ENCODE peak calls at places on chromosomes 12 and 14, in eight cellular contexts. A, C, J, B, V, X, U and H are unnamed samples.

GRCh38 chr12:33330940-33331339 is 108.7 kb downstream of the SYT10 start:
- DNase-seq in A (no peak), C (no peak), J (no peak), B (no peak), V (no peak), X (no peak), U (no peak), H (no peak)

GRCh38 chr12:123267991-123268843 is 3.4 kb downstream of the CDK2AP1 start:
- DNase-seq in A (peak), C (no peak), J (peak), B (no peak), V (peak), X (no peak), U (peak), H (no peak)

GRCh38 chr14:23438130-23438893 is 2.9 kb upstream of the MYH7 start:
- DNase-seq in A (peak), C (no peak), J (no peak), B (no peak), V (no peak), X (no peak), U (no peak), H (peak)

GRCh38 chr12:32944195-32944594 is 47.6 kb upstream of the PKP2 start:
- DNase-seq in A (no peak), C (no peak), J (no peak), B (no peak), V (no peak), X (no peak), U (no peak), H (no peak)

GRCh38 chr14:39442293-39442692 is 10.1 kb upstream of the FBXO33 start:
- DNase-seq in A (no peak), C (peak), J (no peak), B (no peak), V (no peak), X (no peak), U (peak), H (peak)

GRCh38 chr14:65444230-65444629 is 31.7 kb downstream of the FUT8 start:
- DNase-seq in A (no peak), C (no peak), J (no peak), B (peak), V (no peak), X (no peak), U (no peak), H (no peak)

GRCh38 chr12:3490848-3491382 is at the start of gene PRMT8:
- DNase-seq in A (no peak), C (no peak), J (no peak), B (no peak), V (no peak), X (no peak), U (no peak), H (no peak)

GRCh38 chr12:3304436-3305135 is 186.4 kb upstream of the PRMT8 start:
- DNase-seq in A (no peak), C (no peak), J (no peak), B (no peak), V (no peak), X (peak), U (no peak), H (no peak)

GRCh38 chr12:10143205-10143604 is 13.2 kb upstream of the CLEC7A start:
- DNase-seq in A (no peak), C (no peak), J (no peak), B (no peak), V (no peak), X (peak), U (no peak), H (no peak)

GRCh38 chr14:106679776-106680175 is 1153.4 kb downstream of the TMEM121 start:
- DNase-seq in A (no peak), C (no peak), J (no peak), B (no peak), V (no peak), X (no peak), U (no peak), H (no peak)

GRCh38 chr14:35140718-35141581 is 18.6 kb downstream of the PRORP start:
- DNase-seq in A (no peak), C (no peak), J (no peak), B (peak), V (no peak), X (peak), U (no peak), H (no peak)

GRCh38 chr12:59365133-59365532 is 230.7 kb upstream of the SLC16A7 start:
- DNase-seq in A (no peak), C (no peak), J (no peak), B (no peak), V (no peak), X (no peak), U (no peak), H (no peak)

GRCh38 chr14:58882577-58883018 is 244.8 kb downstream of the DACT1 start:
- DNase-seq in A (no peak), C (no peak), J (no peak), B (no peak), V (no peak), X (peak), U (no peak), H (no peak)

GRCh38 chr14:62002636-62003035 is 240.4 kb downstream of the SNAPC1 start:
- DNase-seq in A (no peak), C (no peak), J (no peak), B (peak), V (no peak), X (peak), U (no peak), H (no peak)

GRCh38 chr14:54135804-54136280 is 179.2 kb upstream of the BMP4 start:
- DNase-seq in A (no peak), C (no peak), J (no peak), B (no peak), V (no peak), X (peak), U (no peak), H (no peak)

GRCh38 chr12:1592444-1593231 is 1.7 kb downstream of the FBXL14 start:
- DNase-seq in A (no peak), C (no peak), J (peak), B (peak), V (peak), X (peak), U (no peak), H (no peak)

GRCh38 chr12:94560416-94561221 is 89.7 kb downstream of the TMCC3 start:
- DNase-seq in A (no peak), C (no peak), J (peak), B (peak), V (peak), X (peak), U (no peak), H (no peak)

GRCh38 chr12:30905483-30906009 is 21.0 kb upstream of the TSPAN11 start:
- DNase-seq in A (no peak), C (no peak), J (no peak), B (peak), V (no peak), X (no peak), U (no peak), H (no peak)

GRCh38 chr12:83349907-83350611 is 663.4 kb downstream of the TMTC2 start:
- DNase-seq in A (no peak), C (no peak), J (no peak), B (no peak), V (no peak), X (no peak), U (no peak), H (no peak)

GRCh38 chr12:124500232-124501079 is 67.0 kb downstream of the NCOR2 start:
- DNase-seq in A (no peak), C (no peak), J (no peak), B (no peak), V (no peak), X (peak), U (peak), H (no peak)

GRCh38 chr14:64692189-64692588 is 12.0 kb upstream of the PLEKHG3 start:
- DNase-seq in A (no peak), C (no peak), J (no peak), B (no peak), V (no peak), X (no peak), U (no peak), H (no peak)

GRCh38 chr14:70086685-70087379 is 101.9 kb downstream of the SLC8A3 start:
- DNase-seq in A (no peak), C (no peak), J (peak), B (peak), V (peak), X (peak), U (no peak), H (no peak)

GRCh38 chr14:100729982-100730381 is 3.3 kb downstream of the DLK1 start:
- DNase-seq in A (no peak), C (no peak), J (no peak), B (no peak), V (no peak), X (no peak), U (no peak), H (no peak)

GRCh38 chr12:3000548-3001275 is 41.5 kb downstream of the TEAD4 start:
- DNase-seq in A (no peak), C (no peak), J (no peak), B (peak), V (no peak), X (no peak), U (no peak), H (no peak)

GRCh38 chr12:129551441-129551840 is 352.4 kb downstream of the TMEM132D start:
- DNase-seq in A (no peak), C (no peak), J (no peak), B (no peak), V (no peak), X (no peak), U (no peak), H (no peak)

GRCh38 chr12:31772685-31773222 is 43.9 kb upstream of the AMN1 start:
- DNase-seq in A (no peak), C (no peak), J (no peak), B (no peak), V (no peak), X (no peak), U (no peak), H (no peak)

GRCh38 chr14:63752449-63753169 is 24.7 kb upstream of the SGPP1 start:
- DNase-seq in A (no peak), C (no peak), J (no peak), B (no peak), V (no peak), X (peak), U (no peak), H (no peak)

GRCh38 chr12:128008341-128008740 is 258.6 kb upstream of the TMEM132C start:
- DNase-seq in A (no peak), C (no peak), J (no peak), B (no peak), V (no peak), X (peak), U (no peak), H (no peak)

GRCh38 chr12:121751716-121752351 is 39.3 kb downstream of the TMEM120B start:
- DNase-seq in A (no peak), C (no peak), J (no peak), B (no peak), V (no peak), X (no peak), U (no peak), H (no peak)

GRCh38 chr14:23094666-23095195 is at the start of gene ACIN1:
- DNase-seq in A (no peak), C (no peak), J (peak), B (peak), V (peak), X (peak), U (peak), H (peak)

GRCh38 chr14:67510121-67510520 is 21.6 kb upstream of the TMEM229B start:
- DNase-seq in A (no peak), C (no peak), J (no peak), B (no peak), V (no peak), X (no peak), U (no peak), H (no peak)

GRCh38 chr12:128973883-128974681 is 120.8 kb downstream of the GLT1D1 start:
- DNase-seq in A (no peak), C (no peak), J (no peak), B (no peak), V (no peak), X (no peak), U (no peak), H (no peak)

GRCh38 chr12:121494093-121494787 is 86.6 kb downstream of the KDM2B start:
- DNase-seq in A (peak), C (peak), J (peak), B (peak), V (peak), X (peak), U (peak), H (no peak)

GRCh38 chr12:2138871-2139308 is 86.1 kb downstream of the CACNA1C start:
- DNase-seq in A (no peak), C (no peak), J (no peak), B (no peak), V (no peak), X (peak), U (no peak), H (no peak)

GRCh38 chr12:44875417-44875953 is 630 bp downstream of the NELL2 start:
- DNase-seq in A (no peak), C (no peak), J (no peak), B (no peak), V (peak), X (no peak), U (no peak), H (no peak)

GRCh38 chr12:121669525-121669908 is at the start of gene MORN3:
- DNase-seq in A (no peak), C (no peak), J (no peak), B (no peak), V (no peak), X (no peak), U (no peak), H (no peak)

GRCh38 chr12:76890407-76891143 is 11.8 kb upstream of the CSRP2 start:
- DNase-seq in A (no peak), C (no peak), J (no peak), B (no peak), V (no peak), X (no peak), U (no peak), H (no peak)

DNA sequence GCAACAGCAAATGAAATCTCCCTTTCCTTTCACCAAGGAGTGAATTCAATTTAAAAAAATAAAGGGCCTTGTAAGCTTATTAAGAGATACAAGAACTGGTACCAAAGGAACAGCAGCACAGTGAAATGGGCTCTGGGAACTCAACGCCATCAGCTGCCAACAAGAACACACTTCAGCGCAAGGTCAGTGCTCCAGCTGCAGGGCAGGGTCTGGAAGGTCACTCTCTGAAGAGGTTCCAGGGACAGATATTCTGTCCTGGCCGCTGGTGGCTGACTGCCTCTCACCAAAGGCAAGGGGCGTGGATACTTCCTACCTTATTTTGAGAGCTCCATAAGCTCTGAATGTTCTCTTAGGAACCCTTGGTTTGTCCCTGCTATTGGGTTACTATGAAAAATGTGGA is 186.6 kb downstream of the CALM1 start:
- DNase-seq in A (peak), C (no peak), J (no peak), B (no peak), V (no peak), X (no peak), U (no peak), H (no peak)
- TF ChIP-seq CTCF in A (no peak), C (no peak), J (no peak), B (no peak), V (no peak), X (no peak), U (no peak), H (no peak)

GRCh38 chr12:57012600-57013465 is 3.5 kb downstream of the TAC3 start:
- DNase-seq in A (no peak), C (no peak), J (no peak), B (peak), V (peak), X (no peak), U (no peak), H (no peak)
- TF ChIP-seq CTCF in A (no peak), C (no peak), J (no peak), B (no peak), V (no peak), X (peak), U (no peak), H (no peak)

GRCh38 chr14:99200654-99201005 is 71.4 kb downstream of the BCL11B start:
- DNase-seq in A (no peak), C (no peak), J (no peak), B (no peak), V (no peak), X (no peak), U (peak), H (no peak)

GRCh38 chr14:99202516-99202915 is 69.5 kb downstream of the BCL11B start:
- DNase-seq in A (no peak), C (no peak), J (no peak), B (no peak), V (no peak), X (no peak), U (peak), H (no peak)

GRCh38 chr14:99201351-99202073 is 70.5 kb downstream of the BCL11B start:
- DNase-seq in A (no peak), C (no peak), J (no peak), B (no peak), V (no peak), X (no peak), U (peak), H (no peak)

GRCh38 chr14:99198746-99199145 is 73.3 kb downstream of the BCL11B start:
- DNase-seq in A (no peak), C (no peak), J (no peak), B (no peak), V (no peak), X (no peak), U (peak), H (no peak)

GRCh38 chr14:99199854-99200653 is 71.9 kb downstream of the BCL11B start:
- DNase-seq in A (peak), C (no peak), J (no peak), B (no peak), V (no peak), X (no peak), U (peak), H (no peak)
- TF ChIP-seq CTCF in A (peak), C (no peak), J (no peak), B (no peak), V (no peak), X (no peak), U (no peak), H (no peak)

GRCh38 chr12:98228619-98229538 is 286.5 kb upstream of the TMPO start:
- DNase-seq in A (no peak), C (no peak), J (no peak), B (no peak), V (no peak), X (no peak), U (no peak), H (no peak)

GRCh38 chr12:98224584-98225221 is 290.7 kb upstream of the TMPO start:
- DNase-seq in A (no peak), C (no peak), J (no peak), B (peak), V (no peak), X (no peak), U (no peak), H (no peak)

GRCh38 chr12:98232753-98233385 is 282.5 kb upstream of the TMPO start:
- DNase-seq in A (no peak), C (no peak), J (no peak), B (no peak), V (no peak), X (no peak), U (no peak), H (no peak)

GRCh38 chr12:98229539-98229921 is 285.9 kb upstream of the TMPO start:
- DNase-seq in A (no peak), C (no peak), J (no peak), B (no peak), V (no peak), X (no peak), U (no peak), H (no peak)

DNA sequence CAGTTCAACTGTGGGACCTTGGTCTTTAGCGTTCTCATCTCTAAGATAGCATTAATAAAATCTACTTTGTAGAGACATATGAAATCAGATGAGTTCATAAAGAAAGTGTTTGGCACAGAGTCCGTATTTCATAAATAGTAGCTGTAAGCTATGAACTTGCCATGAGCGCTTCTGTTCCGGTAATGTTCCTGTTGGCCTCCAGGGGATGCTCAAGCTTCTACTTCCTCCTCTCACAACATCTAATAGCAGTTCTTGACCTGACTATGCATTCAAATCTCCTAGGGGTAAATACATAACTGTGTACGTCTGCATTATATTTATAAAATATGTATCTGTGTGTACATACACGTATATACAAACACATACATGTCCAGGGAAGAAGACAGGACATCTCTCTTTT is 288.2 kb upstream of the TMPO start:
- DNase-seq in A (no peak), C (no peak), J (no peak), B (peak), V (no peak), X (peak), U (no peak), H (no peak)
- TF ChIP-seq CTCF in A (no peak), C (peak), J (no peak), B (peak), V (no peak), X (peak), U (peak), H (no peak)

DNA sequence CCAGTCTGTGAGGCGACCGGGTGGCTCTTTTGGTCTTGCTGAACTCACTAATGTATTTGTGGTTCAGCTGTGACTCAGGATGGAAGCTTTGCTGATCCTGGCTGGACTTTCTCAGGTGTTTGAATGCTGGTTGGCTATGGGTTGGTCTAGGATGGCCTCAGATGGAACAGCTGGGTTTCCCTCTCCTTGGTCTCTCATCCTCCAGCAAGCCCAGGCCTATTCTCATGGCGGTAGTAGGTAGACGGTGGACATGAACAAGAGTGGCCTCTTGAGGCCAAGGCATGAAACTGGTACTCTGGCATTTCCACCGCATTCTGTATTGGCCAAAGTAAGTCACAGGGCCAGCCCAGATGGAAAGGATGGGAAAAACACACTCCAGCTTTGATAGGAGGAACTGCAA is 11.8 kb upstream of the POLR3B start:
- DNase-seq in A (no peak), C (no peak), J (no peak), B (peak), V (no peak), X (peak), U (no peak), H (no peak)
- TF ChIP-seq CTCF in A (peak), C (peak), J (no peak), B (no peak), V (no peak), X (peak), U (peak), H (no peak)

GRCh38 chr12:12645485-12645884 is 33.8 kb downstream of the CREBL2 start:
- DNase-seq in A (no peak), C (no peak), J (peak), B (peak), V (peak), X (peak), U (no peak), H (no peak)
- TF ChIP-seq CTCF in A (peak), C (peak), J (peak), B (peak), V (peak), X (peak), U (peak), H (no peak)